ENCODE peak calls at places on chromosomes 11 and 22, in six cellular contexts. X, C, T, Y, G and I are unnamed samples.

GRCh38 chr11:131658952-131659351 is 288.5 kb downstream of the NTM start:
- DNase-seq in X (no peak), C (no peak), T (no peak), Y (no peak), G (no peak), I (no peak)

GRCh38 chr11:122843281-122844150 is 5.2 kb downstream of the CRTAM start:
- DNase-seq in X (no peak), C (no peak), T (no peak), Y (no peak), G (peak), I (no peak)

GRCh38 chr11:93020248-93021088 is 51.0 kb downstream of the MTNR1B start:
- DNase-seq in X (no peak), C (no peak), T (no peak), Y (peak), G (no peak), I (peak)

GRCh38 chr11:34345012-34345804 is 12.6 kb downstream of the ABTB2 start:
- DNase-seq in X (no peak), C (no peak), T (no peak), Y (peak), G (peak), I (peak)

GRCh38 chr22:30866811-30867271 is 101.7 kb downstream of the MORC2 start:
- DNase-seq in X (no peak), C (peak), T (peak), Y (peak), G (peak), I (no peak)

GRCh38 chr11:120105576-120105975 is 32.3 kb downstream of the TRIM29 start:
- DNase-seq in X (no peak), C (peak), T (no peak), Y (no peak), G (no peak), I (no peak)

GRCh38 chr11:78414321-78415051 is 3.1 kb downstream of the GAB2 start:
- DNase-seq in X (no peak), C (peak), T (peak), Y (peak), G (no peak), I (peak)

GRCh38 chr11:65121447-65121864 is 478 bp downstream of the FAU start:
- DNase-seq in X (no peak), C (no peak), T (no peak), Y (no peak), G (no peak), I (no peak)

GRCh38 chr11:124892750-124893454 is 4.8 kb downstream of the ROBO4 start:
- DNase-seq in X (no peak), C (peak), T (no peak), Y (no peak), G (no peak), I (no peak)

GRCh38 chr11:132576706-132577105 is 955.6 kb downstream of the OPCML start:
- DNase-seq in X (no peak), C (no peak), T (no peak), Y (no peak), G (no peak), I (peak)

DNA sequence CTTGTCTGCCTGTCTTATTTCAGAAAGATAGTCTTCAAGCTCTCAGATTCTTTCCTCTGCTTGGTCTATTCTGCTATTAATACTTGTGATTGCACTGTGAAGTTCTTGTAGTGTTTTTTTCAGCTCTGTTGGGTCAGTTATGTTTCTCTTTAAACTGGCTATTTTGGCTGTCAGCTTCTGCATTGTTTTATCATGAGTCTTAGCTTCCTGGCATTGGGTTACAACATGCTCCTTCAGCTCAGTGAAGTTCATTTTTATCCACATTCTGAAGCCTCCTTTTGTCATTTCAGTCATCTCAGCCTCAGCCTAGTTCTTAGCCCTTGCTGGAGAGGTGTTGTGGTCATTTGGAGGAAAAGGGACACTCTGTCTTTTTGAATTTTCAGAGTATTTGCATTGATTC is 15.5 kb upstream of the DEPDC7 start:
- DNase-seq in X (no peak), C (no peak), T (no peak), Y (no peak), G (no peak), I (peak)
- TF ChIP-seq SMC3 in X (no peak), C (no peak), T (no peak), Y (no peak), G (no peak), I (no peak)

GRCh38 chr22:23709107-23709506 is 18.3 kb downstream of the RGL4 start:
- DNase-seq in X (no peak), C (no peak), T (no peak), Y (no peak), G (no peak), I (peak)
- TF ChIP-seq SMC3 in X (no peak), C (no peak), T (no peak), Y (no peak), G (no peak), I (no peak)

DNA sequence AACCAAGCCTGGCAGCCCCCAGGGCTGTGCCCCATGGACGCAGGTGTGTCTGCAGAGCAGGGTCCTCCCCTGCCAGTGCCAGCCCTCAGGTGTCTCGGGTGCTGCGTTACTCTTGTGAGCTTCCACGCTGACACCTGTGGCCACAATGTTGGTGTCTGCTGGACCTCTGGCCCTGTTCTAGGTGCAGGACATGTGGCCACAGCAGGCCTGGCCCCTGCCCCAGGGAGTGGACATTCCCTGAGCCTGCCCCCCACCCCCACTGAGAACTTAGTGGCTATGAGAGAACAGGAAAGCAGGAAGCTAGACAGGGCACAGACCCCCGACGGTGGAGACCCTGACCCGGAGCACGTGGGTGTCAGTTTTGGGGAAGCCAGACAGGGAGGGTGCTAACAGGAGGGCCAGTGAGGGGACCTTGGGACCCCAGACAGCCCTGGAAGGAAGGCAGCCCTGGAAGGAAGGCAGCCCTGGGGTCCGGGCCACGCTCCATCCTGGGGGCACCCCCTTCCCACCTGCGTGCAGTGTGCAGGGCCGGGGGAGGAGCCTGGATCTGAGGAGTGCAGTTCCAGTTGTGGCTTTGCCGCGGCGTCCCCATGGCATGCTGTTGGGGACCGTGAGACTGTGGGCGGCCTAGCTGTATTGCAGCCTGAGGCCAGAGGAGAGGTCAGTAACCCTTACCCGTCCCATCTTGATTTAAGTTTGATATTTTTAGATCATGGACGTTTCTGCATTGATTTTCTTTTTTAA is 43.9 kb upstream of the PPARA start:
- DNase-seq in X (no peak), C (no peak), T (no peak), Y (no peak), G (no peak), I (no peak)
- TF ChIP-seq SMC3 in X (no peak), C (no peak), T (no peak), Y (no peak), G (no peak), I (no peak)

DNA sequence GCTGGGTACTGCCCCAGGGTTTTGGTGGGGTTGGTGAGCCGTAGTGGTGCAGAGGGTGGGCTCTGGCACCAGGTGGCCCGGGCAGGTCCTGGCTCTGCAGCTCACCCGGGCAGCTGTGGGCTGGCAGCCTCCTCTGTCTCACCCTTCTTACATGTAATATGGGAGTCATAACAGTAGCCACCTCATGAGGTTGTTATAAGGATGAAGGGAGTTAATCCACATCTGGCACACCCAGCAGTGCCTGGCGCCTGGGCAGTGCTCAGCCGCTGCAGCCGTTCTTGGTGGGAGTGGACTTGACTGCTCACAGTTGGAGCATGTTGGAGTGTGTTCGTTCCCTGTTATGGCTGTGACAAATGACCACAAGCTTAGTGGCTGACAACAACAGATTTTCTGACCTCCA is 28.7 kb downstream of the IGHMBP2 start:
- DNase-seq in X (no peak), C (peak), T (no peak), Y (no peak), G (no peak), I (no peak)
- TF ChIP-seq SMC3 in X (no peak), C (no peak), T (no peak), Y (no peak), G (no peak), I (no peak)

GRCh38 chr11:10318527-10318802 is 13.6 kb downstream of the ADM start:
- DNase-seq in X (no peak), C (no peak), T (no peak), Y (no peak), G (no peak), I (no peak)
- TF ChIP-seq SMC3 in X (no peak), C (no peak), T (no peak), Y (no peak), G (no peak), I (no peak)

GRCh38 chr11:24819863-24820434 is 323.1 kb downstream of the LUZP2 start:
- DNase-seq in X (no peak), C (no peak), T (no peak), Y (no peak), G (no peak), I (no peak)

GRCh38 chr11:24820541-24820940 is 323.7 kb downstream of the LUZP2 start:
- DNase-seq in X (no peak), C (no peak), T (no peak), Y (no peak), G (no peak), I (peak)
- TF ChIP-seq SMC3 in X (no peak), C (no peak), T (no peak), Y (no peak), G (no peak), I (no peak)

GRCh38 chr11:68040121-68040956 is 1.5 kb downstream of the TCIRG1 start:
- DNase-seq in X (peak), C (peak), T (peak), Y (peak), G (peak), I (peak)
- TF ChIP-seq SMC3 in X (no peak), C (no peak), T (no peak), Y (no peak), G (no peak), I (no peak)